ENCODE peak calls at places on chromosomes 7 and 10, in five cellular contexts. One of them, this sample, is unnamed.

GRCh38 chr10:86699541-86699940 is 31.2 kb downstream of the LDB3 start:
- DNase-seq in body of pancreas: no peak
- DNase-seq in psoas muscle: no peak
- DNase-seq in CD8-positive, alpha-beta T cell: no peak
- DNase-seq in heart right ventricle: no peak
- DNase-seq in this sample: no peak

GRCh38 chr10:34186013-34186412 is 629.1 kb downstream of the PARD3 start:
- DNase-seq in body of pancreas: no peak
- DNase-seq in psoas muscle: no peak
- DNase-seq in CD8-positive, alpha-beta T cell: no peak
- DNase-seq in heart right ventricle: no peak
- DNase-seq in this sample: no peak

GRCh38 chr7:32518534-32519140 is 23.3 kb downstream of the AVL9 start:
- DNase-seq in body of pancreas: no peak
- DNase-seq in psoas muscle: no peak
- DNase-seq in CD8-positive, alpha-beta T cell: no peak
- DNase-seq in heart right ventricle: no peak
- DNase-seq in this sample: peak; percentile 27

GRCh38 chr7:149753370-149754233 is 19.8 kb downstream of the ZNF467 start:
- DNase-seq in body of pancreas: peak; percentile 55
- DNase-seq in psoas muscle: no peak
- DNase-seq in CD8-positive, alpha-beta T cell: no peak
- DNase-seq in heart right ventricle: peak; percentile 61
- DNase-seq in this sample: no peak

GRCh38 chr7:47670738-47671137 is 88.8 kb upstream of the TNS3 start:
- DNase-seq in body of pancreas: no peak
- DNase-seq in psoas muscle: no peak
- DNase-seq in CD8-positive, alpha-beta T cell: no peak
- DNase-seq in heart right ventricle: no peak
- DNase-seq in this sample: no peak

GRCh38 chr7:33910756-33911155 is 5.4 kb downstream of the BMPER start:
- DNase-seq in body of pancreas: no peak
- DNase-seq in psoas muscle: no peak
- DNase-seq in CD8-positive, alpha-beta T cell: no peak
- DNase-seq in heart right ventricle: no peak
- DNase-seq in this sample: no peak

GRCh38 chr7:50307368-50308012 is 3.0 kb downstream of the IKZF1 start:
- DNase-seq in body of pancreas: no peak
- DNase-seq in psoas muscle: no peak
- DNase-seq in CD8-positive, alpha-beta T cell: peak; percentile 58
- DNase-seq in heart right ventricle: no peak
- DNase-seq in this sample: no peak

GRCh38 chr10:48470115-48470892 is 134.6 kb downstream of the ARHGAP22 start:
- DNase-seq in body of pancreas: no peak
- DNase-seq in psoas muscle: no peak
- DNase-seq in CD8-positive, alpha-beta T cell: no peak
- DNase-seq in heart right ventricle: no peak
- DNase-seq in this sample: peak; percentile 39

GRCh38 chr10:125016611-125017202 is 74.8 kb downstream of the ZRANB1 start:
- DNase-seq in body of pancreas: no peak
- DNase-seq in psoas muscle: peak; percentile 70
- DNase-seq in CD8-positive, alpha-beta T cell: no peak
- DNase-seq in heart right ventricle: peak; percentile 68
- DNase-seq in this sample: no peak

GRCh38 chr10:124156524-124157225 is 63.3 kb upstream of the CHST15 start:
- DNase-seq in body of pancreas: no peak
- DNase-seq in psoas muscle: peak; percentile 36
- DNase-seq in CD8-positive, alpha-beta T cell: no peak
- DNase-seq in heart right ventricle: peak; percentile 44
- DNase-seq in this sample: no peak

GRCh38 chr10:101941871-101942270 is 98.3 kb upstream of the KCNIP2 start:
- DNase-seq in body of pancreas: no peak
- DNase-seq in psoas muscle: no peak
- DNase-seq in CD8-positive, alpha-beta T cell: no peak
- DNase-seq in heart right ventricle: no peak
- DNase-seq in this sample: no peak

GRCh38 chr10:129464251-129464650 is 2.8 kb upstream of the MGMT start:
- DNase-seq in body of pancreas: no peak
- DNase-seq in psoas muscle: no peak
- DNase-seq in CD8-positive, alpha-beta T cell: no peak
- DNase-seq in heart right ventricle: no peak
- DNase-seq in this sample: no peak

DNA sequence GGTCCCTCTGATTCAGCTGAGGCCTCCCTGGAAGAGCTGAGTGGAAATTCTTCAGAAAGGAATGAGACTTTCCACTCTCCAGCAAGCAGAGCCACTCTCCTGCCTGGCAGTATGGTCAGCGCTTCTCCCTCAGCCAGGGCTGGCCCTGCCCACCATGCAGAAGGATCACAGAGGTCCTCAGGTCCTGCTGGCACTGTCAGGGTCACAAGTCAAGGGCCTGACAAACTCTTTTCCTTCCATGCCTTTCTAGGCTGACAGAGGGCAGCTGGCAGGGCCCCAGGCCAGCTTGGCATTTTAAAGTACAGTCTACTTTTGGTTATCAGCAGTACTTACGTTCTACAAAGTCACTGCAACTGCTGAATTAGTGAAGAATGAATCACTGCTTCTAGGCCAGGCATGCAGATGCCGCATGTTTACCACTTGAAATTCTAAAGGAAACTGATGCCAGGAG is 119.3 kb upstream of the FRMD4A start:
- DNase-seq in body of pancreas: peak; percentile 53
- DNase-seq in psoas muscle: peak; percentile 17
- DNase-seq in CD8-positive, alpha-beta T cell: no peak
- DNase-seq in heart right ventricle: peak; percentile 69
- DNase-seq in this sample: peak; percentile 73
- H3K27ac ChIP-seq in body of pancreas: peak overlapping the region; percentile 1
- H3K27ac ChIP-seq in psoas muscle: no peak overlapping the region
- H3K27ac ChIP-seq in CD8-positive, alpha-beta T cell: no peak overlapping the region
- H3K27ac ChIP-seq in heart right ventricle: peak overlapping the region; percentile 9
- H3K27ac ChIP-seq in this sample: peak overlapping the region; percentile 71

GRCh38 chr10:131575877-131576276 is 264.4 kb upstream of the TCERG1L start:
- DNase-seq in body of pancreas: no peak
- DNase-seq in psoas muscle: no peak
- DNase-seq in CD8-positive, alpha-beta T cell: no peak
- DNase-seq in heart right ventricle: no peak
- DNase-seq in this sample: no peak

GRCh38 chr10:131577786-131578471 is 266.4 kb upstream of the TCERG1L start:
- DNase-seq in body of pancreas: no peak
- DNase-seq in psoas muscle: no peak
- DNase-seq in CD8-positive, alpha-beta T cell: no peak
- DNase-seq in heart right ventricle: no peak
- DNase-seq in this sample: no peak

GRCh38 chr10:131576341-131577177 is 265.0 kb upstream of the TCERG1L start:
- DNase-seq in body of pancreas: no peak
- DNase-seq in psoas muscle: no peak
- DNase-seq in CD8-positive, alpha-beta T cell: no peak
- DNase-seq in heart right ventricle: no peak
- DNase-seq in this sample: peak; percentile 31

GRCh38 chr10:131578472-131578970 is 267.0 kb upstream of the TCERG1L start:
- DNase-seq in body of pancreas: no peak
- DNase-seq in psoas muscle: no peak
- DNase-seq in CD8-positive, alpha-beta T cell: no peak
- DNase-seq in heart right ventricle: no peak
- DNase-seq in this sample: no peak

GRCh38 chr10:131577178-131577555 is 265.6 kb upstream of the TCERG1L start:
- DNase-seq in body of pancreas: no peak
- DNase-seq in psoas muscle: no peak
- DNase-seq in CD8-positive, alpha-beta T cell: no peak
- DNase-seq in heart right ventricle: no peak
- DNase-seq in this sample: peak; percentile 30
- H3K4me1 ChIP-seq in body of pancreas: no peaks in the 10 kb centered on the region
- H3K4me1 ChIP-seq in psoas muscle: no peaks in the 10 kb centered on the region
- H3K4me1 ChIP-seq in CD8-positive, alpha-beta T cell: no peaks in the 10 kb centered on the region
- H3K4me1 ChIP-seq in heart right ventricle: no peaks in the 10 kb centered on the region
- H3K4me1 ChIP-seq in this sample: no peaks in the 10 kb centered on the region

DNA sequence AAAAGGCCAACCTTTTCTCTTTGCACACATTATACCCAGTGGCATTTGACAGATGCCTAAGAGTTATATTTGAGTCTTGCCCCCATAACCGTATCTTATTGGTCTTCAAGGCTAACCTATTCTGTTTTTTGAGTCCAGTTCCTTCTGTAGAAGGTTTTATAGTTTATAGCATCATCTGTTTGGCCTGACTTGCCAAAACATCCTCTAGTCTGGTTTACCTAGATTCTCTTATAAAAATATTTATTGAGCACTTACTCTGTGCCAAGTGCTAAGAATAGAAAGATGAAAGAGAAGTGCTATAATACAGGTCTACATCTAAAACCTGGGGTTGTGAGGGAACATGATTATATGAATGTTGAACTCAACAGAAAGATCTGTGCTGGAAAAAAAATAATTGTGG is 55.9 kb upstream of the PIP4K2A start:
- DNase-seq in body of pancreas: no peak
- DNase-seq in psoas muscle: no peak
- DNase-seq in CD8-positive, alpha-beta T cell: no peak
- DNase-seq in heart right ventricle: no peak
- DNase-seq in this sample: no peak
- H3K4me3 ChIP-seq in body of pancreas: no peak overlapping the region
- H3K4me3 ChIP-seq in psoas muscle: no peak overlapping the region
- H3K4me3 ChIP-seq in CD8-positive, alpha-beta T cell: no peak overlapping the region
- H3K4me3 ChIP-seq in heart right ventricle: no peak overlapping the region
- H3K4me3 ChIP-seq in this sample: no peak overlapping the region

DNA sequence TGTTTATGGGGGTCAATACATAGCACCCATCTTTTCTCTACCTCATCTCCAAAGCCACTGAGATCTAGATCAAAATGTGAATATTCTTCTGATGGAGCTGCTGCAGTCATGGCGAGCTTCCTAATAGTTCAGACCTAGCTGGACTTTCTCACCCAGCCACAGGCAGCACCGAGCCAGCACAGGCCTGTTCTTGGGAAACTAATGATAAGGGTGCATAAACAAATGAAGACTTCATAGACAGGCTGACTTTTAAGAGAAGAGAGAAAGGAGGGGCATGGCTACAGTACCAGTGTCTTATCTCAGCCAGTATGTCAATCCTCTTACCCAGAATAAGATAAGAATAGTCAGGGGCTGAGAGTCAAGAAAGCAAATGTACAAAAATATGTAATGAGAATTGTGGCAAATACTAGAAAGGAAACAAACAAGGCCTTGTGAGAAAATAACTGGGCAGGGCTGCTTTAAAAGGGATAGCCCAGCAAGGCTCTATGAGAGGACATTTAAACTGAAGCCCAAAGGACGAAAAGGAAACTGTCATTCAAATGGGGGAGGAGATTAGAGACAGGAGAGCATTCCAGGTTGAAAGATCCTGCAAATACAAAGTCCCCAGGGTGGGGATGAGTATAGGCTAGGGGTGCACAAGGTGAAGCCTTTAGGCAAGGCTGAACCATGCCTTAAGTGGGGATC is 21.8 kb upstream of the CDK14 start:
- DNase-seq in body of pancreas: no peak
- DNase-seq in psoas muscle: no peak
- DNase-seq in CD8-positive, alpha-beta T cell: no peak
- DNase-seq in heart right ventricle: peak; percentile 52
- DNase-seq in this sample: no peak
- H3K27ac ChIP-seq in body of pancreas: no peak overlapping the region
- H3K27ac ChIP-seq in psoas muscle: no peak overlapping the region
- H3K27ac ChIP-seq in CD8-positive, alpha-beta T cell: no peak overlapping the region
- H3K27ac ChIP-seq in heart right ventricle: peak overlapping the region; percentile 54
- H3K27ac ChIP-seq in this sample: no peak overlapping the region

GRCh38 chr7:24924375-24924774 is 55.6 kb downstream of the OSBPL3 start:
- DNase-seq in body of pancreas: no peak
- DNase-seq in psoas muscle: no peak
- DNase-seq in CD8-positive, alpha-beta T cell: no peak
- DNase-seq in heart right ventricle: no peak
- DNase-seq in this sample: no peak
- H3K4me1 ChIP-seq in body of pancreas: peaks cover 25% of the 10 kb centered on the region
- H3K4me1 ChIP-seq in psoas muscle: peaks cover 28% of the 10 kb centered on the region
- H3K4me1 ChIP-seq in CD8-positive, alpha-beta T cell: peaks cover 15% of the 10 kb centered on the region
- H3K4me1 ChIP-seq in heart right ventricle: peaks cover 38% of the 10 kb centered on the region
- H3K4me1 ChIP-seq in this sample: peaks cover 27% of the 10 kb centered on the region

GRCh38 chr10:116270691-116271592 is 2.1 kb downstream of the GFRA1 start:
- DNase-seq in body of pancreas: no peak
- DNase-seq in psoas muscle: peak; percentile 64
- DNase-seq in CD8-positive, alpha-beta T cell: no peak
- DNase-seq in heart right ventricle: peak; percentile 46
- DNase-seq in this sample: no peak
- H3K4me3 ChIP-seq in body of pancreas: peak overlapping the region; percentile 28
- H3K4me3 ChIP-seq in psoas muscle: peak overlapping the region; percentile 71
- H3K4me3 ChIP-seq in CD8-positive, alpha-beta T cell: no peak overlapping the region
- H3K4me3 ChIP-seq in heart right ventricle: peak overlapping the region; percentile 56
- H3K4me3 ChIP-seq in this sample: peak overlapping the region; percentile 55

GRCh38 chr7:5431485-5432118 is 8.0 kb upstream of the TNRC18 start:
- DNase-seq in body of pancreas: no peak
- DNase-seq in psoas muscle: no peak
- DNase-seq in CD8-positive, alpha-beta T cell: no peak
- DNase-seq in heart right ventricle: no peak
- DNase-seq in this sample: no peak
- H3K27ac ChIP-seq in body of pancreas: no peak overlapping the region
- H3K27ac ChIP-seq in psoas muscle: no peak overlapping the region
- H3K27ac ChIP-seq in CD8-positive, alpha-beta T cell: no peak overlapping the region
- H3K27ac ChIP-seq in heart right ventricle: no peak overlapping the region
- H3K27ac ChIP-seq in this sample: no peak overlapping the region

GRCh38 chr10:16146993-16147392 is 286.7 kb upstream of the MINDY3 start:
- DNase-seq in body of pancreas: no peak
- DNase-seq in psoas muscle: no peak
- DNase-seq in CD8-positive, alpha-beta T cell: no peak
- DNase-seq in heart right ventricle: no peak
- DNase-seq in this sample: no peak
- H3K4me1 ChIP-seq in body of pancreas: no peaks in the 10 kb centered on the region
- H3K4me1 ChIP-seq in psoas muscle: no peaks in the 10 kb centered on the region
- H3K4me1 ChIP-seq in CD8-positive, alpha-beta T cell: no peaks in the 10 kb centered on the region
- H3K4me1 ChIP-seq in heart right ventricle: no peaks in the 10 kb centered on the region
- H3K4me1 ChIP-seq in this sample: no peaks in the 10 kb centered on the region

GRCh38 chr10:30436200-30436599 is 2.2 kb downstream of the MAP3K8 start:
- DNase-seq in body of pancreas: no peak
- DNase-seq in psoas muscle: no peak
- DNase-seq in CD8-positive, alpha-beta T cell: no peak
- DNase-seq in heart right ventricle: no peak
- DNase-seq in this sample: peak; percentile 27
- H3K4me3 ChIP-seq in body of pancreas: no peak overlapping the region
- H3K4me3 ChIP-seq in psoas muscle: peak overlapping the region; percentile 93
- H3K4me3 ChIP-seq in CD8-positive, alpha-beta T cell: no peak overlapping the region
- H3K4me3 ChIP-seq in heart right ventricle: peak overlapping the region; percentile 94
- H3K4me3 ChIP-seq in this sample: no peak overlapping the region

This sample was measured in SJSA1.